ENCODE peak calls at places on chromosomes 6 and 20, in six cellular contexts. One of them, this sample, is unnamed.
A peak's percentile ranks its signal among the peaks of the same experiment; 100 is the strongest.

GRCh38 chr6:72813807-72814596 is 192.1 kb downstream of the KCNQ5 start:
- DNase-seq in GM12878: no peak
- DNase-seq in HepG2: no peak
- DNase-seq in K562: no peak
- DNase-seq in H1: no peak
- DNase-seq in A549: no peak
- DNase-seq in this sample: no peak

GRCh38 chr6:66965227-66965626 is 1258.2 kb upstream of the EYS start:
- DNase-seq in HepG2: no peak
- DNase-seq in A549: no peak
- DNase-seq in K562: no peak
- DNase-seq in H1: no peak
- DNase-seq in GM12878: no peak
- DNase-seq in this sample: no peak

GRCh38 chr20:7741866-7742265 is 198.4 kb downstream of the HAO1 start:
- DNase-seq in K562: no peak
- DNase-seq in HepG2: no peak
- DNase-seq in H1: no peak
- DNase-seq in GM12878: no peak
- DNase-seq in A549: no peak
- DNase-seq in this sample: no peak

GRCh38 chr6:30735668-30736314 is 6.7 kb downstream of the FLOT1 start:
- DNase-seq in K562: no peak
- DNase-seq in HepG2: no peak
- DNase-seq in GM12878: peak; percentile 74
- DNase-seq in H1: no peak
- DNase-seq in A549: no peak
- DNase-seq in this sample: no peak

GRCh38 chr6:21133902-21134301 is 459.6 kb upstream of the SOX4 start:
- DNase-seq in HepG2: no peak
- DNase-seq in H1: no peak
- DNase-seq in GM12878: no peak
- DNase-seq in A549: no peak
- DNase-seq in K562: no peak
- DNase-seq in this sample: no peak

GRCh38 chr6:126481319-126481718 is 141.4 kb downstream of the CENPW start:
- DNase-seq in H1: no peak
- DNase-seq in GM12878: no peak
- DNase-seq in HepG2: no peak
- DNase-seq in A549: no peak
- DNase-seq in K562: no peak
- DNase-seq in this sample: peak; percentile 26

GRCh38 chr20:41274152-41274551 is 43.4 kb downstream of the ZHX3 start:
- DNase-seq in GM12878: no peak
- DNase-seq in HepG2: no peak
- DNase-seq in K562: no peak
- DNase-seq in A549: no peak
- DNase-seq in H1: no peak
- DNase-seq in this sample: no peak

GRCh38 chr20:47799116-47799715 is 13.9 kb upstream of the SULF2 start:
- DNase-seq in GM12878: no peak
- DNase-seq in K562: no peak
- DNase-seq in HepG2: no peak
- DNase-seq in H1: no peak
- DNase-seq in A549: no peak
- DNase-seq in this sample: no peak

GRCh38 chr6:113763883-113764282 is 93.3 kb upstream of the MARCKS start:
- DNase-seq in H1: no peak
- DNase-seq in K562: no peak
- DNase-seq in A549: peak; percentile 65
- DNase-seq in HepG2: no peak
- DNase-seq in GM12878: peak; percentile 72
- DNase-seq in this sample: no peak

GRCh38 chr20:53422039-53422438 is 171.6 kb downstream of the ZNF217 start:
- DNase-seq in HepG2: no peak
- DNase-seq in H1: no peak
- DNase-seq in K562: no peak
- DNase-seq in GM12878: no peak
- DNase-seq in A549: no peak
- DNase-seq in this sample: no peak

GRCh38 chr6:72950114-72950860 is 275.0 kb downstream of the KHDC1L start:
- DNase-seq in HepG2: peak; percentile 31
- DNase-seq in GM12878: no peak
- DNase-seq in K562: no peak
- DNase-seq in A549: peak; percentile 64
- DNase-seq in H1: no peak
- DNase-seq in this sample: no peak

GRCh38 chr20:17966432-17967312 is 1.9 kb downstream of the SNX5 start:
- DNase-seq in H1: no peak
- DNase-seq in A549: peak; percentile 47
- DNase-seq in GM12878: no peak
- DNase-seq in HepG2: peak; percentile 67
- DNase-seq in K562: no peak
- DNase-seq in this sample: peak; percentile 55

GRCh38 chr6:140062042-140063041 is 687.9 kb upstream of the CITED2 start:
- DNase-seq in H1: no peak
- DNase-seq in GM12878: no peak
- DNase-seq in HepG2: no peak
- DNase-seq in A549: peak; percentile 28
- DNase-seq in K562: no peak
- DNase-seq in this sample: peak; percentile 10

GRCh38 chr20:7912551-7912950 is 27.7 kb downstream of the HAO1 start:
- DNase-seq in GM12878: no peak
- DNase-seq in K562: no peak
- DNase-seq in H1: no peak
- DNase-seq in HepG2: no peak
- DNase-seq in A549: no peak
- DNase-seq in this sample: no peak

GRCh38 chr20:18477821-18478220 is 10.6 kb downstream of the POLR3F start:
- DNase-seq in K562: no peak
- DNase-seq in HepG2: no peak
- DNase-seq in A549: no peak
- DNase-seq in H1: no peak
- DNase-seq in GM12878: no peak
- DNase-seq in this sample: no peak

GRCh38 chr6:393391-394221 is 2.1 kb downstream of the IRF4 start:
- DNase-seq in GM12878: no peak
- DNase-seq in HepG2: no peak
- DNase-seq in K562: no peak
- DNase-seq in H1: no peak
- DNase-seq in A549: no peak
- DNase-seq in this sample: no peak

GRCh38 chr20:34562643-34563042 is 4.1 kb downstream of the MAP1LC3A start:
- DNase-seq in H1: no peak
- DNase-seq in A549: peak; percentile 39
- DNase-seq in GM12878: no peak
- DNase-seq in K562: peak; percentile 34
- DNase-seq in HepG2: peak; percentile 31
- DNase-seq in this sample: peak; percentile 78

GRCh38 chr6:161424421-161424820 is 150.6 kb upstream of the AGPAT4 start:
- DNase-seq in H1: no peak
- DNase-seq in HepG2: no peak
- DNase-seq in K562: no peak
- DNase-seq in A549: no peak
- DNase-seq in GM12878: no peak
- DNase-seq in this sample: no peak

GRCh38 chr6:158512809-158513208 is 47.1 kb upstream of the TMEM181 start:
- DNase-seq in HepG2: no peak
- DNase-seq in A549: no peak
- DNase-seq in H1: no peak
- DNase-seq in GM12878: no peak
- DNase-seq in K562: no peak
- DNase-seq in this sample: no peak
- TF ChIP-seq USF2 in HepG2: no peak
- TF ChIP-seq USF2 in A549: no peak
- TF ChIP-seq USF2 in H1: no peak
- TF ChIP-seq USF2 in GM12878: no peak
- TF ChIP-seq USF2 in K562: no peak
- TF ChIP-seq USF2 in this sample: no peak

DNA sequence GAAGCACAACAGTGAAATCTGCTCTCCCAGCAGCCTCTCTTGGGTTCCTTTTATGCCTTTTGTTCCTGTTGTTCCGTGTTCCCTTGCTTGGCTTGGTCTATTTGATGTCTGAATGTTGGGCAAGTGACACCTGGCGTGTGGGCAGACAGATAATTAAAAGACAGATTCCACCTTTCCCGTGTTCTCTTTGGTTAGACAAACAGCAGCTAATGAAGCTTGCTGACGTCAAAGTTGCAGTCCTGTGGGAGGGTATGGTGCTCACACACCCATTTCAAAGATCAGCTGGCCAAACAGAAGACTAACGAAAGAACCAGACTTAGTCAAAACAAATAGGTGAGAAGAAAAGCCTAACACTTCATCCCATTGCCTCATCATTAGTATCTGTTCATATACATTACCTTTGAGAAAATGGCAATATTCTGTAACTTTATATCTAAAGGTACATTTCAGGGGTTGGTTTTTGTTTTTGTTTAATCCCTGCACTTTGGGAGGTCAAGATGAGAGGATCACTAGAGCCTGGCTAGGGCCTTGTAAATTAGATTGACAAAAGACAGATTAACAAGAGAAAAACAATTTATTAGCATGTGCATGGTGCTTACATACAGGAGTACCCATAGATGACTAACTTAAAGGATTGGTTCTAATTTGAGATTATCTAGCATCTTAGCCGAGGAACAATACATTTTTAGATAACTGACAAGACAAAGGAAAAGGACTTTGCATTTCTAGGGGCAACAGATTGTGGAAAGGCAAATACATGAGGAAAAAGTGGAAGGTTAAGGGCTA is 48.9 kb upstream of the TNFRSF21 start:
- DNase-seq in H1: no peak
- DNase-seq in GM12878: peak; percentile 11
- DNase-seq in A549: no peak
- DNase-seq in K562: no peak
- DNase-seq in HepG2: no peak
- DNase-seq in this sample: no peak
- TF ChIP-seq MAX in H1: no peak
- TF ChIP-seq MAX in GM12878: no peak
- TF ChIP-seq MAX in A549: no peak
- TF ChIP-seq MAX in K562: no peak
- TF ChIP-seq MAX in HepG2: no peak
- TF ChIP-seq MAX in this sample: no peak

DNA sequence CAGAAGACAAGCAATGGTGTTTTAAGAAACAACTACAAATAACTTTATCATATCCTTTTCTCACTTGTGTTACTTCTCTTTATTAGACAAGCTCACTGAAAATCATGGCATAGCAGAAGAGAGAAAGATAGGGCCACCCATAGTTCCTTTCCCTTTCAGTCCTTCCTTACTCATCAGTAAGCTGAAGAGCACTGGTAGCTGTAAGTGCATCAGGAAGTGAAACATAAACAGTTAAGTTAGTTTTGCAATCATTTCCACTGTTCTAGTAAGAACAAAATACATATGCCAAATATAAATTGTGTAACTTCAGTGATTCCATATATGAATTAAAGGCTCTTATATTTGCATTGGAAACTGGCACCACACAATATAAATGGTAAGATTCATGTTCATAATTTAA is 220.0 kb downstream of the HACE1 start:
- DNase-seq in H1: no peak
- DNase-seq in K562: no peak
- DNase-seq in GM12878: peak; percentile 21
- DNase-seq in HepG2: no peak
- DNase-seq in A549: no peak
- DNase-seq in this sample: no peak
- H3K27ac ChIP-seq in H1: no peak overlapping the region
- H3K27ac ChIP-seq in K562: no peak overlapping the region
- H3K27ac ChIP-seq in GM12878: no peak overlapping the region
- H3K27ac ChIP-seq in HepG2: no peak overlapping the region
- H3K27ac ChIP-seq in A549: no peak overlapping the region
- H3K27ac ChIP-seq in this sample: no peak overlapping the region

GRCh38 chr6:42017021-42017643 is 33.2 kb upstream of the TAF8 start:
- DNase-seq in K562: peak; percentile 62
- DNase-seq in HepG2: no peak
- DNase-seq in H1: no peak
- DNase-seq in GM12878: no peak
- DNase-seq in A549: no peak
- DNase-seq in this sample: peak; percentile 55
- TF ChIP-seq USF2 in K562: peak; percentile 12
- TF ChIP-seq USF2 in HepG2: no peak
- TF ChIP-seq USF2 in H1: no peak
- TF ChIP-seq USF2 in GM12878: no peak
- TF ChIP-seq USF2 in A549: no peak
- TF ChIP-seq USF2 in this sample: no peak

DNA sequence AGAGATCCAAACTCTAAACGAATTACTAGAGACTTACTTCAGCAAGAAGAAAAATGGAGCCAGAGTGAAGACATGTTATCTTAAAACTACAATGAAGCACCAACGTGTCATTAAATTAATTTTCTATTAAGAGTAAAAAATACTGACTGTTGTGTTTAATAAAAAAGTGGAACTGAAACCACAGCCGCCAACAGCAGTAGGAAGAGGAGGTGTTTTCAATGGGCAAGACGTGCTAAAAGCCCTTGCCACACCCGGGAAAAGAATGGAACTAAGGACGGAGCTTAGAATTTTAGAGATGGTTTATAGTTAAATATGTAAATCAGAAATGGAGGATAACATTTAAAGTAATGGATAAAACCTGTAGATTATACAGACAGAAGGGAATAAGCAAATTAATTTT is 608.7 kb downstream of the TFAP2A start:
- DNase-seq in H1: no peak
- DNase-seq in A549: no peak
- DNase-seq in K562: no peak
- DNase-seq in HepG2: no peak
- DNase-seq in GM12878: no peak
- DNase-seq in this sample: no peak
- TF ChIP-seq MAX in H1: no peak
- TF ChIP-seq MAX in A549: no peak
- TF ChIP-seq MAX in K562: no peak
- TF ChIP-seq MAX in HepG2: no peak
- TF ChIP-seq MAX in GM12878: no peak
- TF ChIP-seq MAX in this sample: no peak

This sample was measured in SK-N-SH.